ENCODE peak calls at places on chromosomes 16 and 17, in four cellular contexts. K is GM12878, C is K562, T is HepG2. M is an unnamed sample.

GRCh38 chr17:27526603-27527002 is 70.4 kb downstream of the KSR1 start:
- DNase-seq in K (no peak), C (peak; percentile 64), T (no peak), M (no peak)

GRCh38 chr17:62692159-62692651 is 64.7 kb downstream of the MRC2 start:
- DNase-seq in C (no peak), K (no peak), T (no peak), M (no peak)

GRCh38 chr16:28320023-28320561 is 27.8 kb downstream of the SBK1 start:
- DNase-seq in T (no peak), K (no peak), C (no peak), M (no peak)

GRCh38 chr16:53212899-53213235 is 158.1 kb downstream of the CHD9 start:
- DNase-seq in K (no peak), T (no peak), C (no peak), M (no peak)

GRCh38 chr16:14399397-14400284 is 230.4 kb downstream of the PARN start:
- DNase-seq in K (peak; percentile 60), T (peak; percentile 99), C (no peak), M (peak; percentile 61)

GRCh38 chr16:56362057-56362655 is 63.2 kb downstream of the AMFR start:
- DNase-seq in T (no peak), C (no peak), K (no peak), M (no peak)

GRCh38 chr17:61754124-61754523 is 109.2 kb downstream of the BRIP1 start:
- DNase-seq in T (no peak), K (no peak), C (no peak), M (no peak)

GRCh38 chr16:1944612-1945199 is 1.7 kb upstream of the MSRB1 start:
- DNase-seq in T (no peak), C (no peak), K (no peak), M (no peak)

GRCh38 chr16:77919761-77920415 is 102.5 kb upstream of the CLEC3A start:
- DNase-seq in T (no peak), C (no peak), K (no peak), M (no peak)

GRCh38 chr16:81711609-81712329 is 67.3 kb upstream of the PLCG2 start:
- DNase-seq in K (no peak), C (peak; percentile 57), T (no peak), M (peak; percentile 97)
- TF ChIP-seq CHD4 in K (no peak), C (no peak), T (no peak), M (no peak)

GRCh38 chr17:3529817-3530741 is 27.5 kb downstream of the TRPV3 start:
- DNase-seq in T (peak; percentile 87), C (no peak), K (no peak), M (no peak)
- TF ChIP-seq RFX5 in T (no peak), C (no peak), K (no peak), M (no peak)

DNA sequence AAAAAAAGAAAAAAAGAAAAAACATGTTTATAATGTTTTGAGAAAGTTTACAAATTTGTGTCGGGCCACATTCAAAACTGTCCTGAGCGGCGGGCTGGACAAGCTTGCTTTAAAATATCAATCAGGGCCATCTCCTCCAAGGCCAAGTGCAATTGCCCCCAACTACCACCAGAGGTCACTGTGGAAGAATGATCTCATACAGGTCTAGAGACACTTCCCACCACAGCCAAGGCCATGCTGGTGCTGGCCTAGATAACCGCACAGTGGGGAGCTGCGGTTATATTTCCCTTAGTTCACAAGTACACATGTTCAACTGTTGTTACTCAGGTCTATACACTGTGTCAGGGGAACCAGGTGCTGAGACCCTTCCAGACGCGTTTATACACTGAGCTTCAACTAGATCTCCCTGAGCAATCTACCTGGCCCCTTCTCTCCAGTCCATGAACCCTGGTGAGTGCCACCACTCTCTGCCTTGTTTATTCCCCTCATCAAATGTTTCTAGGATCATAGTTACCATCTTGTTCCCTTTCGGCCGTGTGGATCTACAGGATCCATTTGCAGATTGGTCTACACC is 83.8 kb upstream of the CCL2 start:
- DNase-seq in T (peak; percentile 65), C (peak; percentile 84), K (no peak), M (peak; percentile 60)
- TF ChIP-seq BHLHE40 in T (no peak), C (no peak), K (no peak), M (no peak)

DNA sequence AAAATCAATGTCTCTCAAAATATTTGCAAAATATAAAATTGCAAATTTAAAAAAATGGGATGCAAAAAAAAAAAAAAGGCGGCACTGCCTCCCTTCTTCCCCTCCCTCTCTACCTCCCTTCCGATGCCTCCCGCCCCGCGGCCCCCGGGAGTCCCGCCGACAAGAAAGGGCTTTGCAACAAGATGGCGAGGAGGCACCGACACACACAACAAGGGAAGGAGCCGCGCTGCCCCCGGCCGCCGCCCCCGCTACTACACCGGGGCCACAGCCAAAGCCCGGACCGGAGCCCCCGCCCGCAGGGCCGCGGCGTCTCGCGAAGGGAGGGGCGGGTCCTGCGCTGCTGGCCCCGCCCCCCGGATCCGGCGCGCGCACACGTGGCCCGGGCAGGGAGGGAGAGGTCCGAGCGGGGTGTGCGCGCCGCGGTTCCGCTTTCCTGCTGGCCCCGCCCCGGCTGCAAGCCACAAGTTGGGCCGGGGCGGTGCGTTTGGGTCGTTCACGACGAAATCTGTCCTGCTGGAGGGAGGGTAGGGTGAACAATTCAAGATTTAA is at the start of gene MNT:
- DNase-seq in T (peak; percentile 86), C (peak; percentile 74), K (no peak), M (peak; percentile 93)
- TF ChIP-seq CHD4 in T (no peak), C (no peak), K (no peak), M (no peak)

DNA sequence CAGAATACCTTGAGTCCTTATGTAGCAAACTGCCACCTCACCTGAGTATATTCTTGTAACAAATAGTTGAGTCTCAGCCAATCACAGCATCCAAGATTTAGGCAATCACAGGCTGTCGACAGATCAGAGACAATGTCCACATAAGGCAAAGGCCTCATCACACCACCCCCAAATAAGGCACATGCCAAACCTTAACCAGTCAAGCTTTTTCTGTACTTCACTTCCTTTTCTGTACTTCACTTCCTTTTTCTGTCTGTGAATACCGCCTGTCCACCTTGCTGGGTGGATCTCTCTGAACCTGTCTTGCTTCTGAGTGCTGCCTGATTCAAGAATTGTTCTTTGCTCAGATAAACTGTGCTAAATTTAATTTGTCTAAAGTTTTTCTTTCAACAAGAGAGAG is 210.4 kb upstream of the N4BP1 start:
- DNase-seq in K (no peak), C (no peak), T (no peak), M (no peak)
- TF ChIP-seq RFX5 in K (no peak), C (no peak), T (no peak), M (no peak)

DNA sequence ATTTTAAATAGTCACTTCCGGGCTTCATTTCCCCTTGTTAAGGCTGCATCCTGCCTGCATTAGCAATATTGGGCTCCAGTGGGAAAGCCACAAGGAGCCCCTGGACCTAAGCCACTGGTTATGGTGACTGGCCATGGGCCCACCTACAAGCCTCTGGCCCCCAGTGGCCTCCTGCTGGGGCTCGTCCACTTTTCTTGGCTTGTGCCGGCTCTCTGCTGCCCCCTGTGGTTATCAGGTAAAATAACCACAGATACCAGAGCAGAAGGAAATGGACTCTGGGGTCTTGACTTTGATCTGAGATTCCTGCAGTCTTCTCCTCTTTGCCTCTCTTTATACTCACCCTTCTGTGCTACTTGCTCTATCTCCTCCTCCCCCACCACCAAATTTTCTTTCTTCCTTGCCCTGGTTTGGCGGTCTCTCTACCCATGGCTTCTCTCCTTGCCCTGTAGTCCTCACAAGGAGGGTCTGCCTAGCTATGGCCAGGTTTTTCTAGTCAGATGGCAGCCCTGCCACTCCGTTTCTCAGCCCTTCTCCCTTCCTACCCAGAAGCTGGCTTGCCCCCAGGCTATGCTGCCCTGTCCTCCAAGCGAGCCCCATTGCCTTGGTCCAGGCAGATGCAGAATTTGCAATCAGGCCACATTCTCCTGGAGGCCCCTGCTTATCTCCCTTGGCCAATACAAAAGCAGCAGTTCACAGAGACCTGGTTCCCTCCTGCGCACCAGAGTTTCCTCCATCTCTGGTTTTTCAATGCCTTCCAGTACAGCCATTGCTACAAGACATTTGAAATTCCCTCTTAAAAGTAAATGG is 82.9 kb upstream of the RCVRN start:
- DNase-seq in C (peak; percentile 57), K (no peak), T (peak; percentile 18), M (peak; percentile 57)
- TF ChIP-seq BHLHE40 in C (no peak), K (no peak), T (no peak), M (no peak)

GRCh38 chr17:48024149-48025039 is 13.2 kb downstream of the COPZ2 start:
- DNase-seq in K (no peak), C (peak; percentile 29), T (no peak), M (peak; percentile 49)
- TF ChIP-seq CHD4 in K (no peak), C (peak; percentile 72), T (peak; percentile 71), M (no peak)

M was measured in A549.